ENCODE peak calls at places on chromosomes 16 and 17, in four cellular contexts. One of them, this sample, is unnamed.

GRCh38 chr17:62165378-62165722 is 100.3 kb upstream of the MED13 start:
- DNase-seq in cardiac muscle cell: no peak
- DNase-seq in CD8-positive, alpha-beta T cell: no peak
- DNase-seq in heart left ventricle: no peak
- DNase-seq in this sample: no peak

GRCh38 chr17:49944451-49944850 is 24.5 kb upstream of the DLX4 start:
- DNase-seq in cardiac muscle cell: no peak
- DNase-seq in heart left ventricle: no peak
- DNase-seq in CD8-positive, alpha-beta T cell: no peak
- DNase-seq in this sample: no peak

GRCh38 chr17:488993-489757 is 136.6 kb upstream of the RPH3AL start:
- DNase-seq in heart left ventricle: no peak
- DNase-seq in cardiac muscle cell: peak; percentile 22
- DNase-seq in CD8-positive, alpha-beta T cell: no peak
- DNase-seq in this sample: no peak

GRCh38 chr16:72924918-72925630 is 122.9 kb downstream of the ZFHX3 start:
- DNase-seq in CD8-positive, alpha-beta T cell: no peak
- DNase-seq in cardiac muscle cell: no peak
- DNase-seq in heart left ventricle: no peak
- DNase-seq in this sample: no peak

GRCh38 chr16:23074423-23074822 is 74.8 kb downstream of the USP31 start:
- DNase-seq in CD8-positive, alpha-beta T cell: no peak
- DNase-seq in cardiac muscle cell: peak; percentile 63
- DNase-seq in heart left ventricle: peak; percentile 44
- DNase-seq in this sample: no peak

GRCh38 chr16:84096447-84097005 is 20.2 kb downstream of the MBTPS1 start:
- DNase-seq in heart left ventricle: no peak
- DNase-seq in cardiac muscle cell: no peak
- DNase-seq in CD8-positive, alpha-beta T cell: no peak
- DNase-seq in this sample: no peak

GRCh38 chr17:38730526-38731379 is 612 bp downstream of the CISD3 start:
- DNase-seq in cardiac muscle cell: peak; percentile 47
- DNase-seq in CD8-positive, alpha-beta T cell: no peak
- DNase-seq in heart left ventricle: peak; percentile 80
- DNase-seq in this sample: peak; percentile 79

GRCh38 chr17:83071365-83071764 is 8.0 kb upstream of the METRNL start:
- DNase-seq in heart left ventricle: no peak
- DNase-seq in CD8-positive, alpha-beta T cell: no peak
- DNase-seq in cardiac muscle cell: no peak
- DNase-seq in this sample: no peak

GRCh38 chr16:50310308-50311133 is 44.2 kb downstream of the ADCY7 start:
- DNase-seq in cardiac muscle cell: no peak
- DNase-seq in heart left ventricle: no peak
- DNase-seq in CD8-positive, alpha-beta T cell: no peak
- DNase-seq in this sample: peak; percentile 54

GRCh38 chr17:49980703-49981197 is 11.8 kb downstream of the DLX4 start:
- DNase-seq in CD8-positive, alpha-beta T cell: no peak
- DNase-seq in heart left ventricle: no peak
- DNase-seq in cardiac muscle cell: peak; percentile 77
- DNase-seq in this sample: no peak

GRCh38 chr16:15647615-15648014 is 2.4 kb upstream of the NDE1 start:
- DNase-seq in CD8-positive, alpha-beta T cell: no peak
- DNase-seq in cardiac muscle cell: no peak
- DNase-seq in heart left ventricle: no peak
- DNase-seq in this sample: no peak

GRCh38 chr17:32445976-32446375 is 1.7 kb downstream of the PSMD11 start:
- DNase-seq in CD8-positive, alpha-beta T cell: no peak
- DNase-seq in heart left ventricle: no peak
- DNase-seq in cardiac muscle cell: no peak
- DNase-seq in this sample: no peak

GRCh38 chr17:57501016-57501415 is 244.1 kb downstream of the CCDC182 start:
- DNase-seq in heart left ventricle: no peak
- DNase-seq in cardiac muscle cell: no peak
- DNase-seq in CD8-positive, alpha-beta T cell: no peak
- DNase-seq in this sample: no peak

GRCh38 chr17:17877548-17878358 is 41.0 kb upstream of the SREBF1 start:
- DNase-seq in cardiac muscle cell: peak; percentile 88
- DNase-seq in heart left ventricle: peak; percentile 85
- DNase-seq in CD8-positive, alpha-beta T cell: no peak
- DNase-seq in this sample: peak; percentile 86

GRCh38 chr16:11029948-11030347 is 85.6 kb downstream of the CLEC16A start:
- DNase-seq in heart left ventricle: no peak
- DNase-seq in cardiac muscle cell: no peak
- DNase-seq in CD8-positive, alpha-beta T cell: no peak
- DNase-seq in this sample: no peak

GRCh38 chr17:34370997-34371395 is 8.0 kb upstream of the CCL1 start:
- DNase-seq in CD8-positive, alpha-beta T cell: no peak
- DNase-seq in heart left ventricle: no peak
- DNase-seq in cardiac muscle cell: no peak
- DNase-seq in this sample: no peak

GRCh38 chr16:72983728-72984350 is 64.1 kb downstream of the ZFHX3 start:
- DNase-seq in CD8-positive, alpha-beta T cell: no peak
- DNase-seq in heart left ventricle: no peak
- DNase-seq in cardiac muscle cell: no peak
- DNase-seq in this sample: no peak

GRCh38 chr16:53224932-53225533 is 170.2 kb downstream of the CHD9 start:
- DNase-seq in heart left ventricle: no peak
- DNase-seq in cardiac muscle cell: no peak
- DNase-seq in CD8-positive, alpha-beta T cell: no peak
- DNase-seq in this sample: no peak

GRCh38 chr16:77009453-77009852 is 181.5 kb upstream of the MON1B start:
- DNase-seq in heart left ventricle: no peak
- DNase-seq in CD8-positive, alpha-beta T cell: no peak
- DNase-seq in cardiac muscle cell: peak; percentile 23
- DNase-seq in this sample: no peak

GRCh38 chr17:63446981-63447687 is 1.0 kb upstream of the CYB561 start:
- DNase-seq in CD8-positive, alpha-beta T cell: peak; percentile 12
- DNase-seq in cardiac muscle cell: no peak
- DNase-seq in heart left ventricle: no peak
- DNase-seq in this sample: no peak

GRCh38 chr16:81442909-81443687 is 1.5 kb upstream of the CMIP start:
- DNase-seq in heart left ventricle: no peak
- DNase-seq in CD8-positive, alpha-beta T cell: no peak
- DNase-seq in cardiac muscle cell: no peak
- DNase-seq in this sample: no peak

GRCh38 chr17:38673714-38674012 is 1.1 kb downstream of the EPOP start:
- DNase-seq in heart left ventricle: peak; percentile 19
- DNase-seq in CD8-positive, alpha-beta T cell: no peak
- DNase-seq in cardiac muscle cell: peak; percentile 51
- DNase-seq in this sample: no peak

GRCh38 chr16:51097729-51098128 is 53.3 kb downstream of the SALL1 start:
- DNase-seq in cardiac muscle cell: no peak
- DNase-seq in CD8-positive, alpha-beta T cell: no peak
- DNase-seq in heart left ventricle: no peak
- DNase-seq in this sample: no peak

GRCh38 chr16:11164482-11165270 is 91.3 kb downstream of the SOCS1 start:
- DNase-seq in cardiac muscle cell: no peak
- DNase-seq in CD8-positive, alpha-beta T cell: no peak
- DNase-seq in heart left ventricle: no peak
- DNase-seq in this sample: no peak

GRCh38 chr16:83706394-83706793 is 101.4 kb upstream of the HSBP1 start:
- DNase-seq in CD8-positive, alpha-beta T cell: no peak
- DNase-seq in heart left ventricle: no peak
- DNase-seq in cardiac muscle cell: no peak
- DNase-seq in this sample: no peak

GRCh38 chr17:49235896-49236295 is 5.3 kb upstream of the PHOSPHO1 start:
- DNase-seq in CD8-positive, alpha-beta T cell: no peak
- DNase-seq in cardiac muscle cell: no peak
- DNase-seq in heart left ventricle: no peak
- DNase-seq in this sample: no peak

GRCh38 chr16:16982614-16983013 is 488.1 kb downstream of the XYLT1 start:
- DNase-seq in heart left ventricle: no peak
- DNase-seq in cardiac muscle cell: no peak
- DNase-seq in CD8-positive, alpha-beta T cell: no peak
- DNase-seq in this sample: no peak

GRCh38 chr17:41530062-41531048 is 2.2 kb upstream of the KRT19 start:
- DNase-seq in CD8-positive, alpha-beta T cell: no peak
- DNase-seq in cardiac muscle cell: peak; percentile 31
- DNase-seq in heart left ventricle: no peak
- DNase-seq in this sample: no peak

GRCh38 chr16:58510776-58511628 is 4.3 kb upstream of the SETD6 start:
- DNase-seq in cardiac muscle cell: no peak
- DNase-seq in heart left ventricle: peak; percentile 13
- DNase-seq in CD8-positive, alpha-beta T cell: no peak
- DNase-seq in this sample: peak; percentile 55

GRCh38 chr16:28098171-28098958 is 34.9 kb upstream of the GSG1L start:
- DNase-seq in CD8-positive, alpha-beta T cell: no peak
- DNase-seq in cardiac muscle cell: no peak
- DNase-seq in heart left ventricle: no peak
- DNase-seq in this sample: no peak

GRCh38 chr17:4740584-4740983 is 856 bp upstream of the CXCL16 start:
- DNase-seq in cardiac muscle cell: no peak
- DNase-seq in CD8-positive, alpha-beta T cell: no peak
- DNase-seq in heart left ventricle: no peak
- DNase-seq in this sample: no peak

GRCh38 chr16:85577899-85578598 is 35.1 kb upstream of the GSE1 start:
- DNase-seq in heart left ventricle: no peak
- DNase-seq in cardiac muscle cell: no peak
- DNase-seq in CD8-positive, alpha-beta T cell: no peak
- DNase-seq in this sample: no peak

GRCh38 chr17:15213381-15214087 is 51.6 kb downstream of the PMP22 start:
- DNase-seq in heart left ventricle: no peak
- DNase-seq in CD8-positive, alpha-beta T cell: no peak
- DNase-seq in cardiac muscle cell: peak; percentile 55
- DNase-seq in this sample: no peak

GRCh38 chr16:10878644-10879498 is 1.9 kb downstream of the CIITA start:
- DNase-seq in cardiac muscle cell: no peak
- DNase-seq in heart left ventricle: peak; percentile 40
- DNase-seq in CD8-positive, alpha-beta T cell: no peak
- DNase-seq in this sample: no peak

GRCh38 chr17:44223574-44224046 is 4.1 kb upstream of the UBTF start:
- DNase-seq in CD8-positive, alpha-beta T cell: no peak
- DNase-seq in heart left ventricle: no peak
- DNase-seq in cardiac muscle cell: no peak
- DNase-seq in this sample: no peak

GRCh38 chr16:4693956-4694663 is 748 bp downstream of the NUDT16L1 start:
- DNase-seq in heart left ventricle: no peak
- DNase-seq in CD8-positive, alpha-beta T cell: peak; percentile 37
- DNase-seq in cardiac muscle cell: peak; percentile 42
- DNase-seq in this sample: no peak

GRCh38 chr17:59505610-59506276 is 59.7 kb upstream of the DHX40 start:
- DNase-seq in heart left ventricle: no peak
- DNase-seq in cardiac muscle cell: no peak
- DNase-seq in CD8-positive, alpha-beta T cell: no peak
- DNase-seq in this sample: no peak

GRCh38 chr16:57642368-57643135 is 14.1 kb downstream of the ADGRG1 start:
- DNase-seq in heart left ventricle: no peak
- DNase-seq in cardiac muscle cell: no peak
- DNase-seq in CD8-positive, alpha-beta T cell: no peak
- DNase-seq in this sample: no peak

GRCh38 chr16:89545044-89545830 is 15.2 kb upstream of the RPL13 start:
- DNase-seq in heart left ventricle: no peak
- DNase-seq in CD8-positive, alpha-beta T cell: no peak
- DNase-seq in cardiac muscle cell: no peak
- DNase-seq in this sample: no peak
- H3K36me3 ChIP-seq in heart left ventricle: peaks cover 73% of the 10 kb centered on the region
- H3K36me3 ChIP-seq in CD8-positive, alpha-beta T cell: peaks cover 17% of the 10 kb centered on the region
- H3K36me3 ChIP-seq in cardiac muscle cell: peaks cover 30% of the 10 kb centered on the region
- H3K36me3 ChIP-seq in this sample: peaks cover 55% of the 10 kb centered on the region

GRCh38 chr17:7020894-7021664 is 1.8 kb upstream of the BCL6B start:
- DNase-seq in cardiac muscle cell: no peak
- DNase-seq in heart left ventricle: no peak
- DNase-seq in CD8-positive, alpha-beta T cell: no peak
- DNase-seq in this sample: no peak
- H3K27ac ChIP-seq in cardiac muscle cell: no peak overlapping the region
- H3K27ac ChIP-seq in heart left ventricle: peak overlapping the region; percentile 95
- H3K27ac ChIP-seq in CD8-positive, alpha-beta T cell: no peak overlapping the region
- H3K27ac ChIP-seq in this sample: peak overlapping the region; percentile 87

GRCh38 chr17:30788918-30789317 is 35.6 kb downstream of the CRLF3 start:
- DNase-seq in heart left ventricle: no peak
- DNase-seq in CD8-positive, alpha-beta T cell: no peak
- DNase-seq in cardiac muscle cell: no peak
- DNase-seq in this sample: no peak
- H3K36me3 ChIP-seq in heart left ventricle: peaks cover 98% of the 10 kb centered on the region
- H3K36me3 ChIP-seq in CD8-positive, alpha-beta T cell: peaks cover 70% of the 10 kb centered on the region
- H3K36me3 ChIP-seq in cardiac muscle cell: peaks cover 55% of the 10 kb centered on the region
- H3K36me3 ChIP-seq in this sample: peaks cover 48% of the 10 kb centered on the region

GRCh38 chr16:89044394-89045180 is 49.1 kb upstream of the ACSF3 start:
- DNase-seq in cardiac muscle cell: no peak
- DNase-seq in heart left ventricle: no peak
- DNase-seq in CD8-positive, alpha-beta T cell: no peak
- DNase-seq in this sample: no peak

GRCh38 chr16:89040861-89041570 is 52.6 kb upstream of the ACSF3 start:
- DNase-seq in CD8-positive, alpha-beta T cell: no peak
- DNase-seq in cardiac muscle cell: no peak
- DNase-seq in heart left ventricle: no peak
- DNase-seq in this sample: no peak

GRCh38 chr16:89043636-89044393 is 49.8 kb upstream of the ACSF3 start:
- DNase-seq in cardiac muscle cell: no peak
- DNase-seq in heart left ventricle: no peak
- DNase-seq in CD8-positive, alpha-beta T cell: no peak
- DNase-seq in this sample: no peak

GRCh38 chr16:89041571-89042481 is 51.8 kb upstream of the ACSF3 start:
- DNase-seq in cardiac muscle cell: no peak
- DNase-seq in heart left ventricle: no peak
- DNase-seq in CD8-positive, alpha-beta T cell: no peak
- DNase-seq in this sample: no peak

DNA sequence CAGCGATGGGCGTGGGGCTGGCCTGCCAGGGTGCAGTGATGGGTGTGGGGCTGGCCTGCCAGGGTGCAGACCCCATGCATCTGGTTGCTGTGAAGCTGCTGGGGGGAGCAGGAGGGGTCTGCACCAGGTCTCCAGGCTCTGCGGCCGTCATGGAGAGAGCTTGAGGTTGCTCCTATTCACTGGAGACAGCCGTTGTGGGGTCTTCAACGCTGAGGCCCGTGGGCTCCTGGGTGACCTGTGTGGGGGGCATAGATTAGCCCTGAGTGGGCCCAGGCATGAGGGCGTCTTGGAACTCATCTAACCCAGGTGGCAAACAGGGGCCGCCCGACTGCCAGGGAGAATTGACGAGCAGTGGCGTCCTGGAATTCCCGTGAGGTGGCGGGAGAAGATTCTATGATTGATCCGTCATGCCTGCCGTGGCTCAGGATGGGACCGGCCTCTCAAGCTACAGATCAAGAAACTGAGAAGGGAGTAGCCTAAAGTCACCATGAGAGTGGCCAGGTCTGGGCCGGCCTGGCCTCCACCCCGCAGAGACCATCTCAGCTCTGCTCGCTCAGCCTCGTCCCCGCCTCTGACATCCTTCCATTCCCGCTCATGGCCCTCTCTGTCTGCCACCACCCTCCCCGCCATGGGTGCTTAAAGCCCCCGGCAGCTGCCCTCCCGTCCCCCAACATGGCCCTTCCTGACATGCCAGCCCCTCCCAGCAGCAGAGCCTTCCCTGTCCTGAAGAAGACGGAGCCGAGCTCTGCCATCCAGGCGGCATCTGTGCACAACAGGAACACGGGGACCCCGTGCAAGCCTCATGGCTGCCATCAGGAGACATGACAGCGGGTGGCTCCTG is 50.7 kb upstream of the ACSF3 start:
- DNase-seq in CD8-positive, alpha-beta T cell: no peak
- DNase-seq in cardiac muscle cell: no peak
- DNase-seq in heart left ventricle: no peak
- DNase-seq in this sample: no peak
- H3K27ac ChIP-seq in CD8-positive, alpha-beta T cell: no peak overlapping the region
- H3K27ac ChIP-seq in cardiac muscle cell: no peak overlapping the region
- H3K27ac ChIP-seq in heart left ventricle: no peak overlapping the region
- H3K27ac ChIP-seq in this sample: no peak overlapping the region

This sample was measured in right atrium auricular region.